ENCODE peak calls at places on chromosomes 5 and 9, in eight cellular contexts. One of them, this sample, is unnamed. For H3K9me3, the result is how much of the 10 kb centered on the place peaks cover.

GRCh38 chr9:95857896-95858295 is 17.6 kb upstream of the ERCC6L2 start:
- DNase-seq in lung: no peak
- DNase-seq in heart right ventricle: no peak
- DNase-seq in PC-3: no peak
- DNase-seq in cardiac muscle cell: no peak
- DNase-seq in upper lobe of right lung: no peak
- DNase-seq in A549: no peak
- DNase-seq in sigmoid colon: no peak
- DNase-seq in this sample: no peak

GRCh38 chr5:163912023-163912422 is 406.6 kb downstream of the MAT2B start:
- DNase-seq in lung: no peak
- DNase-seq in heart right ventricle: no peak
- DNase-seq in PC-3: no peak
- DNase-seq in cardiac muscle cell: no peak
- DNase-seq in upper lobe of right lung: no peak
- DNase-seq in A549: no peak
- DNase-seq in sigmoid colon: no peak
- DNase-seq in this sample: no peak

GRCh38 chr5:75856056-75856455 is 138.8 kb upstream of the POC5 start:
- DNase-seq in lung: no peak
- DNase-seq in heart right ventricle: no peak
- DNase-seq in PC-3: no peak
- DNase-seq in cardiac muscle cell: no peak
- DNase-seq in upper lobe of right lung: no peak
- DNase-seq in A549: no peak
- DNase-seq in sigmoid colon: no peak
- DNase-seq in this sample: no peak

GRCh38 chr5:143968071-143968878 is 156.3 kb downstream of the HMHB1 start:
- DNase-seq in lung: no peak
- DNase-seq in heart right ventricle: no peak
- DNase-seq in PC-3: peak
- DNase-seq in cardiac muscle cell: peak
- DNase-seq in upper lobe of right lung: no peak
- DNase-seq in A549: peak
- DNase-seq in sigmoid colon: no peak
- DNase-seq in this sample: no peak

GRCh38 chr5:138895918-138896317 is 20.8 kb upstream of the LRRTM2 start:
- DNase-seq in lung: no peak
- DNase-seq in heart right ventricle: no peak
- DNase-seq in PC-3: no peak
- DNase-seq in cardiac muscle cell: no peak
- DNase-seq in upper lobe of right lung: no peak
- DNase-seq in A549: no peak
- DNase-seq in sigmoid colon: no peak
- DNase-seq in this sample: no peak

GRCh38 chr5:149429839-149430721 is 51.0 kb upstream of the IL17B start:
- DNase-seq in lung: peak
- DNase-seq in heart right ventricle: peak
- DNase-seq in PC-3: no peak
- DNase-seq in cardiac muscle cell: peak
- DNase-seq in upper lobe of right lung: peak
- DNase-seq in A549: no peak
- DNase-seq in sigmoid colon: peak
- DNase-seq in this sample: peak

GRCh38 chr5:756171-756570 is 28.4 kb downstream of the ZDHHC11B start:
- DNase-seq in lung: peak
- DNase-seq in heart right ventricle: no peak
- DNase-seq in PC-3: no peak
- DNase-seq in cardiac muscle cell: no peak
- DNase-seq in upper lobe of right lung: peak
- DNase-seq in A549: no peak
- DNase-seq in sigmoid colon: peak
- DNase-seq in this sample: peak

GRCh38 chr5:69156456-69156855 is 10.5 kb upstream of the CCNB1 start:
- DNase-seq in lung: no peak
- DNase-seq in heart right ventricle: no peak
- DNase-seq in PC-3: no peak
- DNase-seq in cardiac muscle cell: no peak
- DNase-seq in upper lobe of right lung: no peak
- DNase-seq in A549: no peak
- DNase-seq in sigmoid colon: no peak
- DNase-seq in this sample: no peak

GRCh38 chr9:31140316-31140715 is 1244.1 kb upstream of the ACO1 start:
- DNase-seq in lung: no peak
- DNase-seq in heart right ventricle: no peak
- DNase-seq in PC-3: peak
- DNase-seq in cardiac muscle cell: peak
- DNase-seq in upper lobe of right lung: no peak
- DNase-seq in A549: no peak
- DNase-seq in sigmoid colon: no peak
- DNase-seq in this sample: no peak

GRCh38 chr5:64923151-64923685 is 154.5 kb downstream of the CWC27 start:
- DNase-seq in lung: no peak
- DNase-seq in heart right ventricle: no peak
- DNase-seq in PC-3: no peak
- DNase-seq in cardiac muscle cell: peak
- DNase-seq in upper lobe of right lung: no peak
- DNase-seq in A549: no peak
- DNase-seq in sigmoid colon: no peak
- DNase-seq in this sample: no peak

GRCh38 chr9:4333231-4333740 is 33.4 kb upstream of the GLIS3 start:
- DNase-seq in lung: no peak
- DNase-seq in heart right ventricle: no peak
- DNase-seq in PC-3: no peak
- DNase-seq in cardiac muscle cell: peak
- DNase-seq in upper lobe of right lung: no peak
- DNase-seq in A549: no peak
- DNase-seq in sigmoid colon: no peak
- DNase-seq in this sample: no peak

GRCh38 chr5:175809531-175810121 is 61.8 kb upstream of the CPLX2 start:
- DNase-seq in lung: no peak
- DNase-seq in heart right ventricle: no peak
- DNase-seq in PC-3: peak
- DNase-seq in cardiac muscle cell: peak
- DNase-seq in upper lobe of right lung: no peak
- DNase-seq in A549: peak
- DNase-seq in sigmoid colon: no peak
- DNase-seq in this sample: no peak

GRCh38 chr9:124349675-124350484 is 65.4 kb downstream of the PSMB7 start:
- DNase-seq in lung: no peak
- DNase-seq in heart right ventricle: no peak
- DNase-seq in PC-3: no peak
- DNase-seq in cardiac muscle cell: no peak
- DNase-seq in upper lobe of right lung: peak
- DNase-seq in A549: no peak
- DNase-seq in sigmoid colon: peak
- DNase-seq in this sample: no peak

GRCh38 chr5:2675548-2675947 is 75.9 kb downstream of the IRX2 start:
- DNase-seq in lung: no peak
- DNase-seq in heart right ventricle: no peak
- DNase-seq in PC-3: no peak
- DNase-seq in cardiac muscle cell: no peak
- DNase-seq in upper lobe of right lung: no peak
- DNase-seq in A549: no peak
- DNase-seq in sigmoid colon: no peak
- DNase-seq in this sample: no peak

GRCh38 chr9:21144620-21145019 is 3.0 kb upstream of the IFNW1 start:
- DNase-seq in lung: no peak
- DNase-seq in heart right ventricle: no peak
- DNase-seq in PC-3: no peak
- DNase-seq in cardiac muscle cell: no peak
- DNase-seq in upper lobe of right lung: no peak
- DNase-seq in A549: no peak
- DNase-seq in sigmoid colon: no peak
- DNase-seq in this sample: no peak

GRCh38 chr9:129834489-129835127 is 467 bp downstream of the C9orf78 start:
- DNase-seq in lung: no peak
- DNase-seq in heart right ventricle: no peak
- DNase-seq in PC-3: peak
- DNase-seq in cardiac muscle cell: no peak
- DNase-seq in upper lobe of right lung: no peak
- DNase-seq in A549: peak
- DNase-seq in sigmoid colon: no peak
- DNase-seq in this sample: no peak

GRCh38 chr5:21225223-21226064 is 1237.4 kb upstream of the CDH18 start:
- DNase-seq in lung: no peak
- DNase-seq in heart right ventricle: no peak
- DNase-seq in PC-3: peak
- DNase-seq in cardiac muscle cell: no peak
- DNase-seq in upper lobe of right lung: no peak
- DNase-seq in A549: no peak
- DNase-seq in sigmoid colon: no peak
- DNase-seq in this sample: no peak

GRCh38 chr9:37100750-37101149 is 19.6 kb upstream of the ZCCHC7 start:
- DNase-seq in lung: no peak
- DNase-seq in heart right ventricle: no peak
- DNase-seq in PC-3: no peak
- DNase-seq in cardiac muscle cell: no peak
- DNase-seq in upper lobe of right lung: no peak
- DNase-seq in A549: no peak
- DNase-seq in sigmoid colon: no peak
- DNase-seq in this sample: no peak

GRCh38 chr9:138114501-138115245 is 237.1 kb downstream of the CACNA1B start:
- DNase-seq in lung: no peak
- DNase-seq in heart right ventricle: no peak
- DNase-seq in PC-3: no peak
- DNase-seq in cardiac muscle cell: no peak
- DNase-seq in upper lobe of right lung: peak
- DNase-seq in A549: no peak
- DNase-seq in sigmoid colon: no peak
- DNase-seq in this sample: no peak
- H3K9me3 ChIP-seq in lung: under half
- H3K9me3 ChIP-seq in heart right ventricle: under half
- H3K9me3 ChIP-seq in PC-3: under half
- H3K9me3 ChIP-seq in cardiac muscle cell: under half
- H3K9me3 ChIP-seq in upper lobe of right lung: under half
- H3K9me3 ChIP-seq in A549: under half
- H3K9me3 ChIP-seq in sigmoid colon: under half
- H3K9me3 ChIP-seq in this sample: under half

DNA sequence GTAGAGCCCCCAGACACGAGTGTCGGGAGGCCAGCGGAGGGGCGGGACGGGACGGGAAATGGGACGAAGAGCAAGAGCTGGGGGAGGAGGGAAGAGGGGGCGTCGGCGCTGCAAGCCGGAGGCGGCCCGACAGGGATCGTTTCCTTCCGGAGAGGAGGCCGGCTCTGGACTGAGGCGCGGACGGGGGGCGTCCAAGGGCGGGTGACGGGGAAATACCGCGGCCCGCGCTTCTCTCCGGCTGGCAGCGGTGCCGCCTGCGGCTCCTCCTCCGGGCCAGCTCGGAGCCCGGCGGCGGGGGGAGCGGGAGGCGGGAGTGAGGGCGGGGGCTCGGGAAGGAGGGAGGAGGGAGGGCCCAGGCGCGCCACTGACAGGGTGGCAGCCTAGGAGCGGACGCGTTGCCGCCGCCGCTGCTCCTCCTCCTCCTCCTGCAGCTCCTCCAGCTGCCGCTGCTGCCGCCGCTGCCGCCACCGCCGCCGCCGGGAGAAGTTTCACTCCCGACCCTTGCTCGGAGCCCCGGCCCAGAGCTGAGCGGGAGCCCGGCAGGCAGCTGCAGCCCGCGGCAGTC is at the start of gene CHSY3:
- DNase-seq in lung: peak
- DNase-seq in heart right ventricle: peak
- DNase-seq in PC-3: peak
- DNase-seq in cardiac muscle cell: peak
- DNase-seq in upper lobe of right lung: peak
- DNase-seq in A549: peak
- DNase-seq in sigmoid colon: peak
- DNase-seq in this sample: peak
- TF ChIP-seq CTCF in lung: no peak
- TF ChIP-seq CTCF in heart right ventricle: no peak
- TF ChIP-seq CTCF in PC-3: no peak
- TF ChIP-seq CTCF in cardiac muscle cell: no peak
- TF ChIP-seq CTCF in upper lobe of right lung: peak
- TF ChIP-seq CTCF in A549: no peak
- TF ChIP-seq CTCF in sigmoid colon: peak
- TF ChIP-seq CTCF in this sample: peak

GRCh38 chr5:61906820-61907219 is 399.2 kb upstream of the KIF2A start:
- DNase-seq in lung: no peak
- DNase-seq in heart right ventricle: no peak
- DNase-seq in PC-3: no peak
- DNase-seq in cardiac muscle cell: no peak
- DNase-seq in upper lobe of right lung: no peak
- DNase-seq in A549: no peak
- DNase-seq in sigmoid colon: no peak
- DNase-seq in this sample: no peak

GRCh38 chr5:61905635-61906034 is 400.4 kb upstream of the KIF2A start:
- DNase-seq in lung: no peak
- DNase-seq in heart right ventricle: no peak
- DNase-seq in PC-3: no peak
- DNase-seq in cardiac muscle cell: no peak
- DNase-seq in upper lobe of right lung: no peak
- DNase-seq in A549: no peak
- DNase-seq in sigmoid colon: no peak
- DNase-seq in this sample: no peak

GRCh38 chr5:61901997-61902396 is 404.0 kb upstream of the KIF2A start:
- DNase-seq in lung: no peak
- DNase-seq in heart right ventricle: no peak
- DNase-seq in PC-3: no peak
- DNase-seq in cardiac muscle cell: no peak
- DNase-seq in upper lobe of right lung: no peak
- DNase-seq in A549: no peak
- DNase-seq in sigmoid colon: no peak
- DNase-seq in this sample: no peak

GRCh38 chr5:61907995-61908394 is 398.0 kb upstream of the KIF2A start:
- DNase-seq in lung: no peak
- DNase-seq in heart right ventricle: no peak
- DNase-seq in PC-3: no peak
- DNase-seq in cardiac muscle cell: no peak
- DNase-seq in upper lobe of right lung: no peak
- DNase-seq in A549: no peak
- DNase-seq in sigmoid colon: no peak
- DNase-seq in this sample: no peak

DNA sequence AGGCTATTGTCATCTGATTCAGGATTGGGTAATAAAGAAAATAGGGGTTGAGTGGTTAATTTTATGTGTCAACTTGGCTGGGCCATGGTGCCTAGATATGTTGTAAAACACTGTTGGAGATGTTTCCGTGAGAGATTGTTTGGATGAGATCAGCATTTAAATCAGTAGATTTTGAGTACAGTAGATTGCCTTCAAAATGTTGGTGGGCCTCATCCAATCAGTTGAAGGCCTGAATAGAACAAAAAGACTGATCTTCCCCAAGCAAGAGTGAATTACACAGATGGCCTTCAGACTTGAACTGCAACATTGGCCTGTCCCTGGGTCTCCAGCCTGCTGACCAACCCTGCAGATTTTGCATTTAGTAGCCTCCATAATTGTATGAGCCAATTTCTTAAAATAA is 401.3 kb upstream of the KIF2A start:
- DNase-seq in lung: no peak
- DNase-seq in heart right ventricle: no peak
- DNase-seq in PC-3: no peak
- DNase-seq in cardiac muscle cell: no peak
- DNase-seq in upper lobe of right lung: no peak
- DNase-seq in A549: no peak
- DNase-seq in sigmoid colon: no peak
- DNase-seq in this sample: no peak
- H3K9me3 ChIP-seq in lung: under half
- H3K9me3 ChIP-seq in heart right ventricle: under half
- H3K9me3 ChIP-seq in PC-3: under half
- H3K9me3 ChIP-seq in cardiac muscle cell: under half
- H3K9me3 ChIP-seq in upper lobe of right lung: under half
- H3K9me3 ChIP-seq in A549: under half
- H3K9me3 ChIP-seq in sigmoid colon: under half
- H3K9me3 ChIP-seq in this sample: under half

GRCh38 chr5:122295138-122295537 is 16.9 kb upstream of the SNCAIP start:
- DNase-seq in lung: no peak
- DNase-seq in heart right ventricle: no peak
- DNase-seq in PC-3: peak
- DNase-seq in cardiac muscle cell: peak
- DNase-seq in upper lobe of right lung: no peak
- DNase-seq in A549: no peak
- DNase-seq in sigmoid colon: no peak
- DNase-seq in this sample: no peak
- TF ChIP-seq CTCF in lung: no peak
- TF ChIP-seq CTCF in heart right ventricle: peak
- TF ChIP-seq CTCF in PC-3: peak
- TF ChIP-seq CTCF in cardiac muscle cell: peak
- TF ChIP-seq CTCF in upper lobe of right lung: peak
- TF ChIP-seq CTCF in A549: no peak
- TF ChIP-seq CTCF in sigmoid colon: no peak
- TF ChIP-seq CTCF in this sample: no peak

This sample was measured in psoas muscle.